ENCODE peak calls at places on chromosomes 7 and 10, in eight cellular contexts. O is stimulated activated CD8-positive, alpha-beta memory T cell treated with anti-CD3 and anti-CD28 coated beads, Interleukin-15, amount 100 ng/mL, for 24 hours; A is NCI-H187; X is GM03348; T is HT-29; U is CD4-positive, alpha-beta T cell; V is T-helper 2 cell; M is KG1. B is an unnamed sample.

GRCh38 chr7:3134715-3135114 is 91.0 kb upstream of the CARD11 start:
- DNase-seq in V (no peak), T (no peak), O (no peak), X (no peak), M (no peak), U (no peak), A (no peak), B (no peak)

GRCh38 chr10:131710142-131710861 is 190.5 kb upstream of the PPP2R2D start:
- DNase-seq in V (no peak), M (no peak), T (no peak), A (no peak), X (no peak), U (no peak), O (no peak), B (no peak)

GRCh38 chr7:105480931-105481330 is 41.1 kb downstream of the PUS7 start:
- DNase-seq in O (no peak), U (no peak), M (no peak), V (no peak), A (no peak), T (no peak), X (no peak), B (no peak)

GRCh38 chr7:112770051-112770450 is 20.1 kb downstream of the TMEM168 start:
- DNase-seq in U (no peak), A (no peak), O (no peak), M (no peak), V (no peak), X (no peak), T (no peak), B (no peak)

GRCh38 chr10:102429468-102429867 is 2.9 kb downstream of the CUEDC2 start:
- DNase-seq in X (no peak), T (no peak), A (no peak), U (no peak), M (no peak), O (no peak), V (no peak), B (no peak)

GRCh38 chr10:35563266-35563891 is 41.8 kb upstream of the GJD4 start:
- DNase-seq in O (peak), T (peak), M (peak), V (no peak), A (peak), X (peak), U (no peak), B (no peak)

GRCh38 chr7:45347804-45348203 is 190.2 kb downstream of the RAMP3 start:
- DNase-seq in X (peak), O (no peak), V (no peak), M (no peak), T (no peak), A (no peak), U (no peak), B (no peak)

GRCh38 chr7:155580367-155580766 is 34.0 kb upstream of the CNPY1 start:
- DNase-seq in A (no peak), V (no peak), O (no peak), M (no peak), T (no peak), X (no peak), U (no peak), B (no peak)

GRCh38 chr7:140475747-140476333 is 3.5 kb downstream of the MKRN1 start:
- DNase-seq in A (peak), M (peak), V (peak), X (peak), O (no peak), U (peak), T (peak), B (no peak)

GRCh38 chr7:5421626-5422323 is 1.9 kb downstream of the TNRC18 start:
- DNase-seq in M (no peak), V (no peak), A (no peak), U (no peak), X (peak), T (peak), O (no peak), B (no peak)

GRCh38 chr7:42045961-42046360 is 191.0 kb downstream of the GLI3 start:
- DNase-seq in V (no peak), M (no peak), T (no peak), O (no peak), U (no peak), A (no peak), X (no peak), B (no peak)

GRCh38 chr7:14606101-14606500 is 296.4 kb downstream of the DGKB start:
- DNase-seq in X (peak), M (no peak), U (no peak), A (no peak), T (no peak), V (no peak), O (no peak), B (no peak)

GRCh38 chr7:95509199-95509598 is 23.5 kb downstream of the ASB4 start:
- DNase-seq in V (no peak), T (peak), A (no peak), M (no peak), X (no peak), U (no peak), O (no peak), B (no peak)

GRCh38 chr7:57505176-57505575 is 55.2 kb downstream of the ZNF716 start:
- DNase-seq in T (no peak), M (no peak), O (no peak), X (no peak), U (no peak), A (no peak), V (no peak), B (no peak)

GRCh38 chr7:92875171-92875570 is 38.8 kb upstream of the CDK6 start:
- DNase-seq in X (no peak), V (no peak), O (no peak), A (no peak), U (no peak), M (no peak), T (no peak), B (no peak)

GRCh38 chr10:5551531-5552375 is 27.0 kb downstream of the CALML3 start:
- DNase-seq in M (no peak), T (peak), O (no peak), X (no peak), V (no peak), A (no peak), U (no peak), B (no peak)

GRCh38 chr7:31084226-31084625 is 32.1 kb downstream of the ADCYAP1R1 start:
- DNase-seq in M (no peak), U (no peak), V (no peak), A (no peak), O (no peak), X (no peak), T (no peak), B (no peak)

GRCh38 chr7:46319841-46320240 is 398.8 kb upstream of the IGFBP3 start:
- DNase-seq in A (no peak), O (no peak), U (no peak), T (no peak), V (no peak), M (no peak), X (no peak), B (no peak)

GRCh38 chr10:12819071-12819470 is 182.4 kb downstream of the CCDC3 start:
- DNase-seq in V (no peak), X (no peak), O (no peak), M (no peak), T (no peak), A (no peak), U (no peak), B (no peak)

GRCh38 chr7:1204460-1204859 is 28.2 kb upstream of the UNCX start:
- DNase-seq in V (no peak), X (no peak), M (no peak), U (no peak), A (no peak), O (no peak), T (no peak), B (no peak)

GRCh38 chr7:154832557-154833138 is 170.3 kb downstream of the PAXIP1 start:
- DNase-seq in X (no peak), A (no peak), O (no peak), T (peak), M (no peak), U (no peak), V (no peak), B (no peak)

GRCh38 chr7:20798081-20798693 is 11.5 kb upstream of the SP8 start:
- DNase-seq in A (peak), V (no peak), T (peak), O (no peak), X (peak), M (no peak), U (no peak), B (no peak)

B was measured in GOT3.